ENCODE peak calls at places on chromosomes 6 and 20, in seven cellular contexts. I is stimulated activated effector memory CD8-positive, alpha-beta T cell treated with anti-CD3 and anti-CD28 coated beads, Interleukin-12 subunit alpha, Interleukin-12 subunit beta, amount 100 ng/mL, for 72 hours; K is fibroblast of mammary gland; O is mucosa of descending colon; V is AML-193; R is cardiac fibroblast; U is BE2C. Z is an unnamed sample.

GRCh38 chr6:165876568-165876967 is 213.5 kb upstream of the PDE10A start:
- DNase-seq in V (no peak), O (no peak), R (peak; percentile 55), I (no peak), K (peak; percentile 45), U (no peak), Z (no peak)

GRCh38 chr6:170453586-170454511 is 99.3 kb downstream of the PSMB1 start:
- DNase-seq in R (no peak), I (no peak), V (no peak), O (no peak), U (no peak), K (no peak), Z (no peak)

GRCh38 chr20:41387433-41387832 is 20.8 kb upstream of the EMILIN3 start:
- DNase-seq in R (no peak), I (no peak), K (no peak), U (peak; percentile 43), O (no peak), V (no peak), Z (peak; percentile 74)

GRCh38 chr20:48489656-48490055 is 338.1 kb downstream of the PREX1 start:
- DNase-seq in I (no peak), K (no peak), U (peak; percentile 80), V (no peak), O (no peak), R (no peak), Z (no peak)

GRCh38 chr20:44717986-44718385 is 2.8 kb downstream of the CCN5 start:
- DNase-seq in R (no peak), U (no peak), I (no peak), V (no peak), O (no peak), K (no peak), Z (no peak)

GRCh38 chr20:2643708-2644107 is 8.7 kb upstream of the NOP56 start:
- DNase-seq in V (no peak), O (no peak), K (no peak), I (no peak), R (no peak), U (no peak), Z (no peak)

GRCh38 chr20:856361-856775 is 22.9 kb downstream of the FAM110A start:
- DNase-seq in I (peak; percentile 62), V (no peak), R (peak; percentile 77), K (peak; percentile 68), U (no peak), O (no peak), Z (peak; percentile 21)

GRCh38 chr6:43934803-43935602 is 165.0 kb downstream of the VEGFA start:
- DNase-seq in U (no peak), I (no peak), V (no peak), K (no peak), R (no peak), O (no peak), Z (no peak)

GRCh38 chr6:2767327-2767985 is 2.3 kb downstream of the WRNIP1 start:
- DNase-seq in R (peak; percentile 13), U (no peak), V (no peak), I (no peak), K (no peak), O (no peak), Z (no peak)

GRCh38 chr20:61599061-61599930 is 347.2 kb downstream of the CDH4 start:
- DNase-seq in O (no peak), R (no peak), U (no peak), V (no peak), K (no peak), I (no peak), Z (no peak)

GRCh38 chr20:2631228-2631627 is 21.2 kb upstream of the NOP56 start:
- DNase-seq in O (no peak), U (no peak), R (peak; percentile 22), V (no peak), I (no peak), K (peak; percentile 37), Z (no peak)

GRCh38 chr6:147508073-147508870 is at the start of gene SAMD5:
- DNase-seq in U (peak; percentile 58), V (no peak), I (peak; percentile 52), R (peak; percentile 54), K (peak; percentile 43), O (peak; percentile 88), Z (peak; percentile 70)

GRCh38 chr20:3698511-3699436 is 13.6 kb downstream of the SIGLEC1 start:
- DNase-seq in K (no peak), V (no peak), U (no peak), R (no peak), I (no peak), O (no peak), Z (no peak)

GRCh38 chr6:25022140-25022553 is 86.4 kb upstream of the RIPOR2 start:
- DNase-seq in U (no peak), K (peak; percentile 36), V (peak; percentile 60), O (no peak), R (peak; percentile 62), I (no peak), Z (no peak)

GRCh38 chr6:105112577-105112976 is 67.2 kb downstream of the POPDC3 start:
- DNase-seq in V (no peak), U (no peak), R (peak; percentile 7), I (no peak), K (peak; percentile 22), O (no peak), Z (no peak)

GRCh38 chr20:57410398-57411323 is 19.5 kb downstream of the RBM38 start:
- DNase-seq in I (no peak), K (no peak), R (no peak), U (no peak), O (no peak), V (no peak), Z (no peak)

GRCh38 chr6:144955853-144956252 is 670.7 kb downstream of the UTRN start:
- DNase-seq in U (no peak), K (no peak), I (no peak), O (no peak), V (no peak), R (peak; percentile 64), Z (no peak)

GRCh38 chr20:31830406-31830981 is 11.3 kb downstream of the MYLK2 start:
- DNase-seq in I (no peak), K (no peak), O (no peak), U (no peak), V (no peak), R (no peak), Z (no peak)

GRCh38 chr20:19749537-19749936 is 8.5 kb upstream of the RIN2 start:
- DNase-seq in O (no peak), U (no peak), K (no peak), V (no peak), R (no peak), I (no peak), Z (no peak)

GRCh38 chr6:133635447-133635846 is 253.5 kb upstream of the TCF21 start:
- DNase-seq in I (no peak), K (no peak), U (no peak), R (no peak), O (no peak), V (no peak), Z (no peak)

GRCh38 chr6:148164645-148165044 is 178.0 kb upstream of the SASH1 start:
- DNase-seq in R (no peak), U (no peak), I (no peak), O (no peak), K (no peak), V (no peak), Z (peak; percentile 26)

GRCh38 chr6:100850174-100850573 is 31.0 kb downstream of the ASCC3 start:
- DNase-seq in V (no peak), K (no peak), U (no peak), I (no peak), R (no peak), O (no peak), Z (no peak)

GRCh38 chr20:2729251-2729713 is 36.7 kb downstream of the EBF4 start:
- DNase-seq in U (peak; percentile 38), V (no peak), K (no peak), R (no peak), I (peak; percentile 55), O (no peak), Z (no peak)

GRCh38 chr6:161319231-161319630 is 45.4 kb upstream of the AGPAT4 start:
- DNase-seq in I (no peak), V (no peak), R (no peak), O (no peak), K (no peak), U (no peak), Z (no peak)

GRCh38 chr6:85449388-85449817 is 480 bp upstream of the NT5E start:
- DNase-seq in V (no peak), U (peak; percentile 20), O (no peak), K (peak; percentile 86), I (peak; percentile 66), R (peak; percentile 84), Z (peak; percentile 59)

GRCh38 chr6:6695711-6696048 is 107.2 kb downstream of the LY86 start:
- DNase-seq in I (no peak), U (no peak), O (no peak), K (peak; percentile 67), V (no peak), R (peak; percentile 19), Z (no peak)

GRCh38 chr6:133804263-133804662 is 84.7 kb upstream of the TCF21 start:
- DNase-seq in O (no peak), U (no peak), I (no peak), R (peak; percentile 43), K (peak; percentile 30), V (no peak), Z (no peak)

GRCh38 chr6:135087403-135087802 is 32.8 kb upstream of the HBS1L start:
- DNase-seq in V (no peak), O (no peak), K (no peak), R (no peak), U (peak; percentile 24), I (no peak), Z (no peak)

GRCh38 chr6:63537126-63537958 is 34.9 kb upstream of the LOC128125822 start:
- DNase-seq in I (no peak), U (no peak), K (peak; percentile 48), R (peak; percentile 49), V (no peak), O (no peak), Z (peak; percentile 59)

GRCh38 chr6:21648475-21649050 is 55.0 kb downstream of the SOX4 start:
- DNase-seq in U (no peak), V (no peak), I (no peak), O (no peak), R (no peak), K (no peak), Z (no peak)

GRCh38 chr6:145310116-145310515 is 425.2 kb downstream of the EPM2A start:
- DNase-seq in K (peak; percentile 83), V (no peak), R (peak; percentile 73), U (no peak), I (no peak), O (no peak), Z (no peak)

GRCh38 chr20:49620364-49621240 is 52.7 kb upstream of the PTGIS start:
- DNase-seq in K (no peak), I (peak; percentile 73), O (no peak), V (no peak), U (no peak), R (no peak), Z (no peak)

GRCh38 chr6:90401933-90402830 is 105.5 kb upstream of the BACH2 start:
- DNase-seq in I (peak; percentile 87), U (no peak), O (no peak), V (no peak), R (no peak), K (no peak), Z (no peak)

GRCh38 chr6:149248688-149249369 is 68.7 kb upstream of the TAB2 start:
- DNase-seq in R (no peak), O (peak; percentile 83), U (no peak), K (no peak), I (no peak), V (no peak), Z (no peak)

GRCh38 chr6:89510393-89510792 is 77.4 kb downstream of the ANKRD6 start:
- DNase-seq in K (no peak), I (no peak), V (no peak), O (no peak), U (no peak), R (no peak), Z (no peak)

GRCh38 chr6:48117246-48117645 is 6.2 kb upstream of the PTCHD4 start:
- DNase-seq in K (no peak), U (no peak), O (no peak), R (no peak), V (no peak), I (no peak), Z (no peak)

GRCh38 chr6:33903579-33903978 is 99.8 kb upstream of the MLN start:
- DNase-seq in K (no peak), O (no peak), I (no peak), V (no peak), U (no peak), R (no peak), Z (no peak)

GRCh38 chr6:158642097-158642601 is 2.4 kb downstream of the DYNLT1 start:
- DNase-seq in O (no peak), R (peak; percentile 86), V (no peak), I (peak; percentile 50), U (peak; percentile 79), K (peak; percentile 97), Z (peak; percentile 74)